ENCODE peak calls at places on chromosomes 2 and 18, in five cellular contexts. Z is A549, B is WTC11, J is GM12878, R is K562. K is an unnamed sample.
A peak's percentile ranks its signal among the peaks of the same experiment; 100 is the strongest.

GRCh38 chr2:8452979-8453903 is 228.6 kb upstream of the ID2 start:
- DNase-seq in Z (no peak), B (no peak), J (no peak), R (no peak), K (peak; percentile 15)

GRCh38 chr18:22032392-22032961 is 136.9 kb upstream of the GATA6 start:
- DNase-seq in Z (peak; percentile 86), B (no peak), J (peak; percentile 4), R (no peak), K (peak; percentile 79)

GRCh38 chr2:10610213-10610892 is 79.4 kb downstream of the NOL10 start:
- DNase-seq in Z (no peak), B (no peak), J (no peak), R (no peak), K (no peak)

GRCh38 chr2:60070166-60070565 is 483.3 kb downstream of the BCL11A start:
- DNase-seq in Z (no peak), B (no peak), J (no peak), R (no peak), K (no peak)

GRCh38 chr18:57122906-57123510 is 23.9 kb upstream of the BOD1L2 start:
- DNase-seq in Z (no peak), B (no peak), J (no peak), R (no peak), K (no peak)

GRCh38 chr2:133753665-133754064 is 185.4 kb upstream of the NCKAP5 start:
- DNase-seq in Z (no peak), B (no peak), J (no peak), R (no peak), K (no peak)

GRCh38 chr2:174778479-174778962 is 14.2 kb upstream of the CHRNA1 start:
- DNase-seq in Z (no peak), B (no peak), J (peak; percentile 50), R (no peak), K (peak; percentile 55)

GRCh38 chr18:32550958-32551357 is 80.3 kb upstream of the GAREM1 start:
- DNase-seq in Z (no peak), B (peak; percentile 57), J (no peak), R (peak; percentile 19), K (peak; percentile 15)

GRCh38 chr2:113910967-113911678 is 21.2 kb downstream of the ACTR3 start:
- DNase-seq in Z (no peak), B (no peak), J (no peak), R (no peak), K (no peak)

GRCh38 chr18:12012697-12013096 is 31.4 kb downstream of the IMPA2 start:
- DNase-seq in Z (no peak), B (no peak), J (no peak), R (no peak), K (no peak)

GRCh38 chr18:60259052-60259681 is 113.4 kb downstream of the MC4R start:
- DNase-seq in Z (no peak), B (no peak), J (no peak), R (no peak), K (no peak)

GRCh38 chr2:67878743-67879142 is 184.1 kb downstream of the C1D start:
- DNase-seq in Z (no peak), B (no peak), J (no peak), R (no peak), K (no peak)

GRCh38 chr2:16313235-16313980 is 352.2 kb downstream of the CYRIA start:
- DNase-seq in Z (no peak), B (no peak), J (no peak), R (no peak), K (no peak)

GRCh38 chr18:46474487-46475366 is 182.3 kb downstream of the LOXHD1 start:
- DNase-seq in Z (no peak), B (no peak), J (no peak), R (no peak), K (no peak)

GRCh38 chr2:175143191-175143590 is 24.8 kb downstream of the ATF2 start:
- DNase-seq in Z (no peak), B (no peak), J (no peak), R (no peak), K (no peak)

GRCh38 chr2:45890819-45891218 is 239.3 kb downstream of the PRKCE start:
- DNase-seq in Z (no peak), B (no peak), J (peak; percentile 44), R (no peak), K (no peak)

GRCh38 chr2:23118313-23118712 is 266.7 kb upstream of the KLHL29 start:
- DNase-seq in Z (no peak), B (no peak), J (no peak), R (no peak), K (no peak)

GRCh38 chr2:23900927-23901322 is 26.0 kb downstream of the ATAD2B start:
- DNase-seq in Z (peak; percentile 59), B (no peak), J (no peak), R (peak; percentile 22), K (peak; percentile 22)

GRCh38 chr2:238939074-238939473 is 91.2 kb downstream of the TWIST2 start:
- DNase-seq in Z (no peak), B (no peak), J (no peak), R (no peak), K (no peak)

GRCh38 chr2:113780472-113780871 is 24.0 kb upstream of the SLC35F5 start:
- DNase-seq in Z (no peak), B (no peak), J (no peak), R (no peak), K (no peak)

GRCh38 chr18:62420513-62421209 is 95.6 kb downstream of the TNFRSF11A start:
- DNase-seq in Z (peak; percentile 69), B (no peak), J (peak; percentile 62), R (peak; percentile 76), K (peak; percentile 85)

GRCh38 chr2:112151701-112152440 is 13.7 kb downstream of the FBLN7 start:
- DNase-seq in Z (no peak), B (no peak), J (no peak), R (no peak), K (no peak)

GRCh38 chr2:216426166-216426777 is 14.0 kb downstream of the SMARCAL1 start:
- DNase-seq in Z (no peak), B (no peak), J (no peak), R (no peak), K (no peak)

GRCh38 chr2:64565358-64565757 is 41.2 kb downstream of the AFTPH start:
- DNase-seq in Z (no peak), B (no peak), J (no peak), R (no peak), K (no peak)

GRCh38 chr2:39735648-39736047 is 43.4 kb downstream of the THUMPD2 start:
- DNase-seq in Z (no peak), B (no peak), J (no peak), R (no peak), K (no peak)

GRCh38 chr2:2188344-2189111 is 142.5 kb downstream of the MYT1L start:
- DNase-seq in Z (no peak), B (no peak), J (no peak), R (no peak), K (no peak)

GRCh38 chr18:77112161-77112801 is 20.3 kb downstream of the MBP start:
- DNase-seq in Z (no peak), B (no peak), J (no peak), R (no peak), K (no peak)

GRCh38 chr2:2840101-2840531 is 509.0 kb upstream of the MYT1L start:
- DNase-seq in Z (no peak), B (no peak), J (no peak), R (no peak), K (no peak)

GRCh38 chr2:205709319-205709718 is 27.0 kb downstream of the NRP2 start:
- DNase-seq in Z (no peak), B (no peak), J (no peak), R (no peak), K (no peak)
- TF ChIP-seq ESRRA in Z (no peak), B (no peak), J (no peak), R (no peak), K (no peak)

GRCh38 chr2:217983276-217984233 is 19.2 kb downstream of the TNS1 start:
- DNase-seq in Z (no peak), B (no peak), J (no peak), R (no peak), K (no peak)

GRCh38 chr2:217988840-217989204 is 14.0 kb downstream of the TNS1 start:
- DNase-seq in Z (no peak), B (no peak), J (no peak), R (no peak), K (no peak)

GRCh38 chr2:217988014-217988839 is 14.6 kb downstream of the TNS1 start:
- DNase-seq in Z (peak; percentile 56), B (peak; percentile 92), J (no peak), R (peak; percentile 70), K (peak; percentile 58)

GRCh38 chr2:217987391-217987790 is 15.4 kb downstream of the TNS1 start:
- DNase-seq in Z (no peak), B (no peak), J (no peak), R (no peak), K (no peak)

DNA sequence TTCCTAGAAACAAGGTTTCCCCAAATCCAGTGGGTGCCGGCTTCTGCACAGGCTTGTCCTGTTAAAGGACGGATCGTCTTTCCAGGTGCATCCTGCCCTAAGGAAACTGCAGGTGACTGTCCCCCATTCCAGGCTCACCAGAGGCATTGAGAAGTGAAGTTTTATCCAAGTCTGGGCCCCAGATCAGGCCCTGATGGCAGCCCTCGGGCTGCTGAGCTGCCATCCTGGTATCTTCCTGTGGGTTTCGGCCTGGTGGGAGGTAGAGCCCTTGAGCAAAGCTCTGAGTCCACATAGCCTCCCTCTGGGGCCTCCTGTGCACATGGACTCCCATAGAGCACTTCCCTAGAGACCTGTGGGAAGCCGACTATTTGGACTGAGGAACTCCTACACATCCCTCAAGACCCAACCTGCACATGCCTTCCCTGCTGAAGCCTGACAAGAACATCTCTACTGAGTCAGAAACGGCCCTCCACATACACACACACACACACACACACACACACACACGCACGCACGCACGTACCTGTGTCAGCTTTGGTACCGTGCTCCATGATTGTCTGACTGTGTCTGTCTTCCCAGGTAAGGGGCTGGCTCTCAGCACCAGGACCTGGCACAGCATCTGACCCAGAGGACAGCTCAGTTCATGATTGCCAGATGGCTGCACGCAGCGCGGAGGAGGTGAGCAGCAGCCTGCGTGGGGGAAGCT is 16.4 kb downstream of the TNS1 start:
- DNase-seq in Z (no peak), B (no peak), J (no peak), R (no peak), K (no peak)
- TF ChIP-seq ESRRA in Z (no peak), B (no peak), J (no peak), R (no peak), K (no peak)

GRCh38 chr2:72696559-72696958 is 129.3 kb downstream of the EXOC6B start:
- DNase-seq in Z (no peak), B (no peak), J (no peak), R (peak; percentile 19), K (no peak)

GRCh38 chr2:72689579-72690170 is 136.2 kb downstream of the EXOC6B start:
- DNase-seq in Z (no peak), B (no peak), J (no peak), R (no peak), K (no peak)

GRCh38 chr2:72695676-72696075 is 130.2 kb downstream of the EXOC6B start:
- DNase-seq in Z (no peak), B (no peak), J (no peak), R (no peak), K (no peak)

GRCh38 chr2:72698300-72698699 is 127.5 kb downstream of the EXOC6B start:
- DNase-seq in Z (no peak), B (no peak), J (no peak), R (no peak), K (no peak)

GRCh38 chr2:72694715-72695496 is 130.9 kb downstream of the EXOC6B start:
- DNase-seq in Z (peak; percentile 50), B (no peak), J (no peak), R (peak; percentile 8), K (peak; percentile 94)
- TF ChIP-seq ESRRA in Z (no peak), B (no peak), J (no peak), R (no peak), K (peak; percentile 93)

GRCh38 chr2:132415256-132416079 is 1.1 kb upstream of the GPR39 start:
- DNase-seq in Z (peak; percentile 18), B (peak; percentile 32), J (no peak), R (no peak), K (no peak)
- TF ChIP-seq ESRRA in Z (no peak), B (no peak), J (no peak), R (no peak), K (no peak)

GRCh38 chr2:236085647-236086046 is 82.5 kb downstream of the GBX2 start:
- DNase-seq in Z (no peak), B (no peak), J (no peak), R (no peak), K (no peak)
- TF ChIP-seq ESRRA in Z (no peak), B (no peak), J (no peak), R (no peak), K (no peak)

K was measured in HepG2.